ENCODE peak calls at places on chromosomes 16 and 17, in six cellular contexts. C is stimulated activated naive CD4-positive, alpha-beta T cell treated with Interleukin-2 at 50 U/mL for 16 hours; M is stimulated activated CD4-positive, alpha-beta T cell treated with anti-CD3 and anti-CD28 coated beads, Interleukin-1b, Interleukin-23, amount 100 ng/mL, for 24 hours; J is RWPE1; A is KBM-7; S is NCI-H1105. L is an unnamed sample.

GRCh38 chr16:7397901-7398300 is 65.3 kb downstream of the RBFOX1 start:
- DNase-seq in C (no peak), M (no peak), J (no peak), A (no peak), S (no peak), L (no peak)

GRCh38 chr17:3951003-3951402 is 13.2 kb downstream of the ATP2A3 start:
- DNase-seq in C (no peak), M (no peak), J (no peak), A (no peak), S (no peak), L (no peak)

GRCh38 chr16:55836158-55836611 is 3.3 kb upstream of the CES1 start:
- DNase-seq in C (no peak), M (no peak), J (no peak), A (no peak), S (no peak), L (no peak)

GRCh38 chr17:80701730-80702129 is 157.1 kb downstream of the RPTOR start:
- DNase-seq in C (no peak), M (no peak), J (no peak), A (no peak), S (no peak), L (no peak)

GRCh38 chr17:79188048-79188447 is 113.4 kb downstream of the ENGASE start:
- DNase-seq in C (no peak), M (no peak), J (peak; percentile 71), A (peak; percentile 27), S (peak; percentile 23), L (no peak)

GRCh38 chr16:70694088-70694487 is 8.2 kb upstream of the MTSS2 start:
- DNase-seq in C (no peak), M (no peak), J (peak; percentile 94), A (no peak), S (no peak), L (no peak)

GRCh38 chr16:471353-472198 is 46.1 kb downstream of the RAB11FIP3 start:
- DNase-seq in C (no peak), M (no peak), J (peak; percentile 48), A (no peak), S (no peak), L (no peak)

GRCh38 chr16:18983565-18984424 is at the start of gene TMC7:
- DNase-seq in C (no peak), M (no peak), J (peak; percentile 86), A (peak; percentile 87), S (peak; percentile 63), L (peak; percentile 94)

GRCh38 chr16:77191259-77191969 is 424 bp downstream of the MON1B start:
- DNase-seq in C (peak; percentile 31), M (no peak), J (peak; percentile 11), A (peak; percentile 40), S (no peak), L (peak; percentile 71)

GRCh38 chr17:5468075-5468473 is 708 bp downstream of the DHX33 start:
- DNase-seq in C (peak; percentile 20), M (peak; percentile 7), J (peak; percentile 39), A (peak; percentile 33), S (no peak), L (no peak)

GRCh38 chr16:68954871-68955635 is 111.7 kb downstream of the TANGO6 start:
- DNase-seq in C (no peak), M (no peak), J (no peak), A (no peak), S (no peak), L (no peak)

GRCh38 chr16:21184834-21185233 is 26.4 kb downstream of the LDAF1 start:
- DNase-seq in C (peak; percentile 17), M (no peak), J (no peak), A (peak; percentile 37), S (no peak), L (no peak)

GRCh38 chr16:22373662-22374310 is 633 bp downstream of the CDR2 start:
- DNase-seq in C (peak; percentile 44), M (no peak), J (no peak), A (peak; percentile 50), S (no peak), L (peak; percentile 77)

GRCh38 chr17:43468746-43469544 is 14.8 kb upstream of the DHX8 start:
- DNase-seq in C (no peak), M (no peak), J (peak; percentile 97), A (no peak), S (no peak), L (no peak)

GRCh38 chr17:38587956-38588771 is 17.6 kb downstream of the SRCIN1 start:
- DNase-seq in C (no peak), M (no peak), J (no peak), A (peak; percentile 39), S (no peak), L (no peak)

GRCh38 chr16:75099738-75100615 is 16.6 kb downstream of the LDHD start:
- DNase-seq in C (no peak), M (no peak), J (no peak), A (peak; percentile 86), S (no peak), L (peak; percentile 69)

GRCh38 chr16:78524066-78524595 is 424.7 kb downstream of the WWOX start:
- DNase-seq in C (no peak), M (no peak), J (no peak), A (no peak), S (no peak), L (no peak)

GRCh38 chr16:78957328-78958100 is 643.0 kb downstream of the MAF start:
- DNase-seq in C (peak; percentile 57), M (no peak), J (no peak), A (no peak), S (peak; percentile 25), L (no peak)

GRCh38 chr16:85658504-85659326 is 30.0 kb downstream of the GINS2 start:
- DNase-seq in C (no peak), M (no peak), J (no peak), A (no peak), S (no peak), L (no peak)

GRCh38 chr17:83055911-83056582 is 23.4 kb upstream of the METRNL start:
- DNase-seq in C (no peak), M (no peak), J (peak; percentile 44), A (no peak), S (no peak), L (peak; percentile 53)

GRCh38 chr16:28574925-28575324 is 21.2 kb downstream of the SGF29 start:
- DNase-seq in C (no peak), M (no peak), J (no peak), A (no peak), S (no peak), L (no peak)

L was measured in upper lobe of right lung.